ENCODE peak calls at places on chromosome 3, in six cellular contexts. One of them, this sample, is unnamed.

GRCh38 chr3:134886991-134887390 is 91.9 kb downstream of the EPHB1 start:
- DNase-seq in CD8-positive, alpha-beta T cell: no peak
- DNase-seq in GM10248: no peak
- DNase-seq in tibial nerve: no peak
- DNase-seq in T-helper 1 cell: no peak
- DNase-seq in activated gamma-delta T cell: no peak
- DNase-seq in this sample: no peak

GRCh38 chr3:65836047-65836446 is 202.7 kb downstream of the MAGI1 start:
- DNase-seq in CD8-positive, alpha-beta T cell: no peak
- DNase-seq in GM10248: no peak
- DNase-seq in tibial nerve: no peak
- DNase-seq in T-helper 1 cell: no peak
- DNase-seq in activated gamma-delta T cell: no peak
- DNase-seq in this sample: no peak

GRCh38 chr3:10518506-10519150 is 13.2 kb upstream of the ATP2B2 start:
- DNase-seq in CD8-positive, alpha-beta T cell: no peak
- DNase-seq in GM10248: no peak
- DNase-seq in tibial nerve: no peak
- DNase-seq in T-helper 1 cell: no peak
- DNase-seq in activated gamma-delta T cell: no peak
- DNase-seq in this sample: no peak

GRCh38 chr3:158725348-158725966 is 6.8 kb downstream of the RARRES1 start:
- DNase-seq in CD8-positive, alpha-beta T cell: no peak
- DNase-seq in GM10248: no peak
- DNase-seq in tibial nerve: no peak
- DNase-seq in T-helper 1 cell: no peak
- DNase-seq in activated gamma-delta T cell: no peak
- DNase-seq in this sample: no peak

GRCh38 chr3:17579289-17580031 is 163.0 kb downstream of the TBC1D5 start:
- DNase-seq in CD8-positive, alpha-beta T cell: no peak
- DNase-seq in GM10248: no peak
- DNase-seq in tibial nerve: no peak
- DNase-seq in T-helper 1 cell: no peak
- DNase-seq in activated gamma-delta T cell: no peak
- DNase-seq in this sample: no peak

GRCh38 chr3:42942693-42943092 is 36.4 kb upstream of the GASK1A start:
- DNase-seq in CD8-positive, alpha-beta T cell: no peak
- DNase-seq in GM10248: no peak
- DNase-seq in tibial nerve: no peak
- DNase-seq in T-helper 1 cell: no peak
- DNase-seq in activated gamma-delta T cell: no peak
- DNase-seq in this sample: no peak

GRCh38 chr3:139122221-139122581 is 77.5 kb upstream of the PRR23C start:
- DNase-seq in CD8-positive, alpha-beta T cell: no peak
- DNase-seq in GM10248: no peak
- DNase-seq in tibial nerve: no peak
- DNase-seq in T-helper 1 cell: no peak
- DNase-seq in activated gamma-delta T cell: no peak
- DNase-seq in this sample: no peak

GRCh38 chr3:56822501-56822900 is 20.8 kb upstream of the ARHGEF3 start:
- DNase-seq in CD8-positive, alpha-beta T cell: no peak
- DNase-seq in GM10248: no peak
- DNase-seq in tibial nerve: no peak
- DNase-seq in T-helper 1 cell: no peak
- DNase-seq in activated gamma-delta T cell: no peak
- DNase-seq in this sample: no peak

GRCh38 chr3:123695152-123695551 is 110.3 kb upstream of the HACD2 start:
- DNase-seq in CD8-positive, alpha-beta T cell: no peak
- DNase-seq in GM10248: no peak
- DNase-seq in tibial nerve: no peak
- DNase-seq in T-helper 1 cell: no peak
- DNase-seq in activated gamma-delta T cell: no peak
- DNase-seq in this sample: no peak

GRCh38 chr3:98986073-98986472 is 84.6 kb upstream of the DCBLD2 start:
- DNase-seq in CD8-positive, alpha-beta T cell: no peak
- DNase-seq in GM10248: no peak
- DNase-seq in tibial nerve: no peak
- DNase-seq in T-helper 1 cell: no peak
- DNase-seq in activated gamma-delta T cell: no peak
- DNase-seq in this sample: no peak

GRCh38 chr3:11764931-11765363 is 81.7 kb downstream of the TAMM41 start:
- DNase-seq in CD8-positive, alpha-beta T cell: no peak
- DNase-seq in GM10248: no peak
- DNase-seq in tibial nerve: no peak
- DNase-seq in T-helper 1 cell: no peak
- DNase-seq in activated gamma-delta T cell: no peak
- DNase-seq in this sample: no peak

GRCh38 chr3:155554777-155555445 is 190.0 kb downstream of the PLCH1 start:
- DNase-seq in CD8-positive, alpha-beta T cell: no peak
- DNase-seq in GM10248: no peak
- DNase-seq in tibial nerve: no peak
- DNase-seq in T-helper 1 cell: no peak
- DNase-seq in activated gamma-delta T cell: no peak
- DNase-seq in this sample: no peak

GRCh38 chr3:49771340-49771938 is 14.9 kb downstream of the IP6K1 start:
- DNase-seq in CD8-positive, alpha-beta T cell: no peak
- DNase-seq in GM10248: no peak
- DNase-seq in tibial nerve: no peak
- DNase-seq in T-helper 1 cell: no peak
- DNase-seq in activated gamma-delta T cell: no peak
- DNase-seq in this sample: no peak

GRCh38 chr3:10926831-10927521 is 65.6 kb upstream of the SLC6A1 start:
- DNase-seq in CD8-positive, alpha-beta T cell: no peak
- DNase-seq in GM10248: no peak
- DNase-seq in tibial nerve: no peak
- DNase-seq in T-helper 1 cell: no peak
- DNase-seq in activated gamma-delta T cell: no peak
- DNase-seq in this sample: no peak

GRCh38 chr3:65030847-65031463 is 343.2 kb upstream of the ADAMTS9 start:
- DNase-seq in CD8-positive, alpha-beta T cell: no peak
- DNase-seq in GM10248: no peak
- DNase-seq in tibial nerve: no peak
- DNase-seq in T-helper 1 cell: no peak
- DNase-seq in activated gamma-delta T cell: no peak
- DNase-seq in this sample: no peak

GRCh38 chr3:65811050-65811766 is 227.5 kb downstream of the MAGI1 start:
- DNase-seq in CD8-positive, alpha-beta T cell: no peak
- DNase-seq in GM10248: no peak
- DNase-seq in tibial nerve: no peak
- DNase-seq in T-helper 1 cell: no peak
- DNase-seq in activated gamma-delta T cell: no peak
- DNase-seq in this sample: no peak

GRCh38 chr3:103924544-103924943 is 1442.2 kb upstream of the ALCAM start:
- DNase-seq in CD8-positive, alpha-beta T cell: no peak
- DNase-seq in GM10248: no peak
- DNase-seq in tibial nerve: no peak
- DNase-seq in T-helper 1 cell: no peak
- DNase-seq in activated gamma-delta T cell: no peak
- DNase-seq in this sample: no peak

GRCh38 chr3:148648685-148649352 is 48.9 kb upstream of the AGTR1 start:
- DNase-seq in CD8-positive, alpha-beta T cell: no peak
- DNase-seq in GM10248: no peak
- DNase-seq in tibial nerve: no peak
- DNase-seq in T-helper 1 cell: no peak
- DNase-seq in activated gamma-delta T cell: no peak
- DNase-seq in this sample: no peak

GRCh38 chr3:192930585-192930984 is 12.9 kb upstream of the MB21D2 start:
- DNase-seq in CD8-positive, alpha-beta T cell: no peak
- DNase-seq in GM10248: no peak
- DNase-seq in tibial nerve: no peak
- DNase-seq in T-helper 1 cell: no peak
- DNase-seq in activated gamma-delta T cell: no peak
- DNase-seq in this sample: no peak

GRCh38 chr3:102336130-102336529 is 98.7 kb upstream of the ZPLD1 start:
- DNase-seq in CD8-positive, alpha-beta T cell: no peak
- DNase-seq in GM10248: no peak
- DNase-seq in tibial nerve: no peak
- DNase-seq in T-helper 1 cell: no peak
- DNase-seq in activated gamma-delta T cell: no peak
- DNase-seq in this sample: no peak

GRCh38 chr3:52055537-52056351 is 627 bp downstream of the DUSP7 start:
- DNase-seq in CD8-positive, alpha-beta T cell: peak
- DNase-seq in GM10248: peak
- DNase-seq in tibial nerve: no peak
- DNase-seq in T-helper 1 cell: peak
- DNase-seq in activated gamma-delta T cell: peak
- DNase-seq in this sample: peak

GRCh38 chr3:186825294-186825821 is 17.2 kb upstream of the ADIPOQ start:
- DNase-seq in CD8-positive, alpha-beta T cell: peak
- DNase-seq in GM10248: no peak
- DNase-seq in tibial nerve: no peak
- DNase-seq in T-helper 1 cell: no peak
- DNase-seq in activated gamma-delta T cell: no peak
- DNase-seq in this sample: no peak

GRCh38 chr3:98812851-98813374 is 49.8 kb downstream of the ST3GAL6 start:
- DNase-seq in CD8-positive, alpha-beta T cell: no peak
- DNase-seq in GM10248: peak
- DNase-seq in tibial nerve: no peak
- DNase-seq in T-helper 1 cell: no peak
- DNase-seq in activated gamma-delta T cell: no peak
- DNase-seq in this sample: no peak

GRCh38 chr3:133659806-133660205 is 1.9 kb downstream of the TOPBP1 start:
- DNase-seq in CD8-positive, alpha-beta T cell: no peak
- DNase-seq in GM10248: no peak
- DNase-seq in tibial nerve: no peak
- DNase-seq in T-helper 1 cell: no peak
- DNase-seq in activated gamma-delta T cell: no peak
- DNase-seq in this sample: no peak

GRCh38 chr3:50503504-50503903 is at the start of gene CACNA2D2:
- DNase-seq in CD8-positive, alpha-beta T cell: peak
- DNase-seq in GM10248: no peak
- DNase-seq in tibial nerve: no peak
- DNase-seq in T-helper 1 cell: peak
- DNase-seq in activated gamma-delta T cell: peak
- DNase-seq in this sample: peak

GRCh38 chr3:165868088-165868487 is 30.9 kb upstream of the BCHE start:
- DNase-seq in CD8-positive, alpha-beta T cell: no peak
- DNase-seq in GM10248: no peak
- DNase-seq in tibial nerve: no peak
- DNase-seq in T-helper 1 cell: no peak
- DNase-seq in activated gamma-delta T cell: no peak
- DNase-seq in this sample: no peak

GRCh38 chr3:111577798-111578685 is 17.1 kb downstream of the ZBED2 start:
- DNase-seq in CD8-positive, alpha-beta T cell: no peak
- DNase-seq in GM10248: peak
- DNase-seq in tibial nerve: no peak
- DNase-seq in T-helper 1 cell: no peak
- DNase-seq in activated gamma-delta T cell: no peak
- DNase-seq in this sample: no peak